ENCODE peak calls at places on chromosomes 2 and 18, in nine cellular contexts. Z, W, F, K, C, D, E, T and R are unnamed samples.

GRCh38 chr18:77342736-77343135 is 93.1 kb downstream of the GALR1 start:
- DNase-seq in Z (no peak), W (no peak), F (no peak), K (no peak), C (no peak), D (no peak), E (no peak), T (no peak), R (no peak)

GRCh38 chr2:239774933-239775622 is 250.1 kb downstream of the NDUFA10 start:
- DNase-seq in Z (no peak), W (no peak), F (no peak), K (no peak), C (no peak), D (peak; percentile 68), E (peak; percentile 38), T (no peak), R (no peak)

GRCh38 chr2:85666937-85667336 is 1.1 kb downstream of the SFTPB start:
- DNase-seq in Z (no peak), W (no peak), F (no peak), K (no peak), C (no peak), D (no peak), E (no peak), T (no peak), R (no peak)

GRCh38 chr2:71456617-71457016 is 3.3 kb downstream of the DYSF start:
- DNase-seq in Z (no peak), W (no peak), F (no peak), K (no peak), C (no peak), D (no peak), E (no peak), T (no peak), R (no peak)

GRCh38 chr2:162007447-162008040 is 66.5 kb downstream of the DPP4 start:
- DNase-seq in Z (no peak), W (no peak), F (no peak), K (no peak), C (no peak), D (no peak), E (no peak), T (peak; percentile 41), R (no peak)

GRCh38 chr2:71332413-71332866 is 858 bp downstream of the ZNF638 start:
- DNase-seq in Z (no peak), W (no peak), F (no peak), K (no peak), C (no peak), D (no peak), E (no peak), T (peak; percentile 37), R (peak; percentile 22)

GRCh38 chr2:130798472-130799221 is 38.1 kb upstream of the ARHGEF4 start:
- DNase-seq in Z (no peak), W (peak; percentile 33), F (no peak), K (peak; percentile 32), C (no peak), D (no peak), E (no peak), T (no peak), R (no peak)

GRCh38 chr2:86337235-86338099 is at the start of gene REEP1:
- DNase-seq in Z (no peak), W (no peak), F (no peak), K (peak; percentile 34), C (no peak), D (peak; percentile 81), E (no peak), T (no peak), R (peak; percentile 34)

GRCh38 chr2:204881519-204882111 is 336.3 kb downstream of the PARD3B start:
- DNase-seq in Z (no peak), W (no peak), F (no peak), K (no peak), C (no peak), D (no peak), E (no peak), T (peak; percentile 61), R (no peak)

GRCh38 chr2:36781907-36782635 is 85.6 kb downstream of the VIT start:
- DNase-seq in Z (no peak), W (no peak), F (no peak), K (no peak), C (no peak), D (no peak), E (no peak), T (no peak), R (no peak)

GRCh38 chr2:167333245-167333644 is 445.0 kb downstream of the XIRP2 start:
- DNase-seq in Z (no peak), W (no peak), F (no peak), K (no peak), C (no peak), D (no peak), E (no peak), T (peak; percentile 35), R (no peak)

GRCh38 chr18:28455971-28456370 is 279.0 kb upstream of the CDH2 start:
- DNase-seq in Z (no peak), W (no peak), F (no peak), K (no peak), C (no peak), D (no peak), E (no peak), T (no peak), R (no peak)

GRCh38 chr2:37615808-37616673 is 55.4 kb downstream of the CDC42EP3 start:
- DNase-seq in Z (peak; percentile 38), W (peak; percentile 80), F (peak; percentile 58), K (no peak), C (no peak), D (no peak), E (no peak), T (no peak), R (no peak)

GRCh38 chr2:230824406-230824978 is 40.2 kb upstream of the ITM2C start:
- DNase-seq in Z (peak; percentile 42), W (peak; percentile 55), F (peak; percentile 59), K (peak; percentile 47), C (peak; percentile 68), D (no peak), E (no peak), T (peak; percentile 85), R (peak; percentile 83)

GRCh38 chr2:16156411-16156810 is 216.1 kb downstream of the MYCN start:
- DNase-seq in Z (no peak), W (no peak), F (no peak), K (no peak), C (no peak), D (no peak), E (no peak), T (no peak), R (no peak)

GRCh38 chr2:223230352-223230751 is 178.4 kb downstream of the KCNE4 start:
- DNase-seq in Z (no peak), W (no peak), F (no peak), K (no peak), C (no peak), D (no peak), E (no peak), T (no peak), R (no peak)

GRCh38 chr2:199471443-199472057 is 13.8 kb upstream of the SATB2 start:
- DNase-seq in Z (no peak), W (no peak), F (no peak), K (peak; percentile 75), C (peak; percentile 52), D (peak; percentile 89), E (no peak), T (peak; percentile 91), R (peak; percentile 57)

GRCh38 chr2:171279983-171280790 is 119.5 kb upstream of the TLK1 start:
- DNase-seq in Z (no peak), W (no peak), F (no peak), K (no peak), C (no peak), D (peak; percentile 36), E (no peak), T (peak; percentile 10), R (no peak)

GRCh38 chr2:51013870-51014526 is 17.9 kb downstream of the NRXN1 start:
- DNase-seq in Z (no peak), W (no peak), F (no peak), K (no peak), C (no peak), D (no peak), E (no peak), T (no peak), R (no peak)

GRCh38 chr2:217729426-217730058 is 273.3 kb downstream of the TNS1 start:
- DNase-seq in Z (no peak), W (no peak), F (no peak), K (no peak), C (no peak), D (no peak), E (peak; percentile 76), T (no peak), R (no peak)

GRCh38 chr18:70321616-70322015 is 32.8 kb downstream of the SOCS6 start:
- DNase-seq in Z (no peak), W (no peak), F (no peak), K (no peak), C (no peak), D (no peak), E (no peak), T (no peak), R (no peak)

GRCh38 chr2:10241641-10242430 is 60.9 kb upstream of the HPCAL1 start:
- DNase-seq in Z (no peak), W (peak; percentile 13), F (no peak), K (no peak), C (no peak), D (no peak), E (no peak), T (no peak), R (no peak)

GRCh38 chr2:26555246-26556133 is 77.6 kb upstream of the OTOF start:
- DNase-seq in Z (no peak), W (no peak), F (no peak), K (no peak), C (no peak), D (no peak), E (no peak), T (no peak), R (no peak)

GRCh38 chr18:35729971-35730668 is 148.6 kb downstream of the GALNT1 start:
- DNase-seq in Z (no peak), W (no peak), F (no peak), K (no peak), C (no peak), D (no peak), E (no peak), T (peak; percentile 39), R (no peak)

GRCh38 chr2:120317180-120317533 is 28.8 kb upstream of the INHBB start:
- DNase-seq in Z (no peak), W (no peak), F (no peak), K (no peak), C (no peak), D (no peak), E (no peak), T (no peak), R (no peak)

GRCh38 chr2:217489145-217489960 is 513.4 kb downstream of the TNS1 start:
- DNase-seq in Z (no peak), W (no peak), F (no peak), K (no peak), C (peak; percentile 11), D (no peak), E (no peak), T (no peak), R (no peak)

GRCh38 chr2:164599954-164600589 is 21.2 kb downstream of the GRB14 start:
- DNase-seq in Z (no peak), W (no peak), F (no peak), K (peak; percentile 72), C (peak; percentile 22), D (no peak), E (no peak), T (peak; percentile 90), R (peak; percentile 23)